ENCODE peak calls at places on chromosomes 3 and 15, in nine cellular contexts. One of them, this sample, is unnamed. For H3K9me3, the result is how much of the 10 kb centered on the place peaks cover.

GRCh38 chr3:140537075-140537474 is 140.8 kb upstream of the TRIM42 start:
- DNase-seq in mesenchymal stem cell: no peak
- DNase-seq in HepG2: no peak
- DNase-seq in HCT116: no peak
- DNase-seq in H9: no peak
- DNase-seq in colonic mucosa: no peak
- DNase-seq in GM23248: no peak
- DNase-seq in MM.1S: no peak
- DNase-seq in SK-N-SH: no peak
- DNase-seq in this sample: no peak

GRCh38 chr15:72113347-72114031 is 4.5 kb downstream of the MYO9A start:
- DNase-seq in mesenchymal stem cell: no peak
- DNase-seq in HepG2: no peak
- DNase-seq in HCT116: no peak
- DNase-seq in H9: no peak
- DNase-seq in colonic mucosa: no peak
- DNase-seq in GM23248: peak
- DNase-seq in MM.1S: no peak
- DNase-seq in SK-N-SH: no peak
- DNase-seq in this sample: no peak

GRCh38 chr3:127707777-127708438 is 35.2 kb downstream of the ABTB1 start:
- DNase-seq in mesenchymal stem cell: no peak
- DNase-seq in HepG2: no peak
- DNase-seq in HCT116: no peak
- DNase-seq in H9: peak
- DNase-seq in colonic mucosa: no peak
- DNase-seq in GM23248: no peak
- DNase-seq in MM.1S: no peak
- DNase-seq in SK-N-SH: no peak
- DNase-seq in this sample: no peak

GRCh38 chr15:62816342-62817059 is 226.0 kb upstream of the TPM1 start:
- DNase-seq in mesenchymal stem cell: peak
- DNase-seq in HepG2: no peak
- DNase-seq in HCT116: no peak
- DNase-seq in H9: no peak
- DNase-seq in colonic mucosa: no peak
- DNase-seq in GM23248: no peak
- DNase-seq in MM.1S: no peak
- DNase-seq in SK-N-SH: peak
- DNase-seq in this sample: no peak

GRCh38 chr15:63509056-63509696 is 4.8 kb downstream of the USP3 start:
- DNase-seq in mesenchymal stem cell: no peak
- DNase-seq in HepG2: no peak
- DNase-seq in HCT116: no peak
- DNase-seq in H9: no peak
- DNase-seq in colonic mucosa: no peak
- DNase-seq in GM23248: no peak
- DNase-seq in MM.1S: no peak
- DNase-seq in SK-N-SH: no peak
- DNase-seq in this sample: no peak

GRCh38 chr3:71754610-71755253 is 1.1 kb downstream of the GPR27 start:
- DNase-seq in mesenchymal stem cell: no peak
- DNase-seq in HepG2: no peak
- DNase-seq in HCT116: no peak
- DNase-seq in H9: peak
- DNase-seq in colonic mucosa: no peak
- DNase-seq in GM23248: no peak
- DNase-seq in MM.1S: no peak
- DNase-seq in SK-N-SH: no peak
- DNase-seq in this sample: no peak

GRCh38 chr3:152646004-152646403 is 188.9 kb upstream of the P2RY1 start:
- DNase-seq in mesenchymal stem cell: no peak
- DNase-seq in HepG2: no peak
- DNase-seq in HCT116: no peak
- DNase-seq in H9: no peak
- DNase-seq in colonic mucosa: no peak
- DNase-seq in GM23248: no peak
- DNase-seq in MM.1S: no peak
- DNase-seq in SK-N-SH: no peak
- DNase-seq in this sample: no peak

GRCh38 chr15:70528270-70528706 is 235.1 kb downstream of the UACA start:
- DNase-seq in mesenchymal stem cell: peak
- DNase-seq in HepG2: peak
- DNase-seq in HCT116: peak
- DNase-seq in H9: peak
- DNase-seq in colonic mucosa: peak
- DNase-seq in GM23248: peak
- DNase-seq in MM.1S: peak
- DNase-seq in SK-N-SH: no peak
- DNase-seq in this sample: no peak

GRCh38 chr3:156604064-156604641 is 49.2 kb upstream of the SSR3 start:
- DNase-seq in mesenchymal stem cell: no peak
- DNase-seq in HepG2: no peak
- DNase-seq in HCT116: no peak
- DNase-seq in H9: no peak
- DNase-seq in colonic mucosa: no peak
- DNase-seq in GM23248: no peak
- DNase-seq in MM.1S: no peak
- DNase-seq in SK-N-SH: no peak
- DNase-seq in this sample: no peak

GRCh38 chr3:156606729-156607128 is 51.8 kb upstream of the SSR3 start:
- DNase-seq in mesenchymal stem cell: peak
- DNase-seq in HepG2: no peak
- DNase-seq in HCT116: no peak
- DNase-seq in H9: no peak
- DNase-seq in colonic mucosa: no peak
- DNase-seq in GM23248: peak
- DNase-seq in MM.1S: no peak
- DNase-seq in SK-N-SH: no peak
- DNase-seq in this sample: no peak

GRCh38 chr3:156603379-156604017 is 48.6 kb upstream of the SSR3 start:
- DNase-seq in mesenchymal stem cell: no peak
- DNase-seq in HepG2: no peak
- DNase-seq in HCT116: no peak
- DNase-seq in H9: no peak
- DNase-seq in colonic mucosa: no peak
- DNase-seq in GM23248: no peak
- DNase-seq in MM.1S: no peak
- DNase-seq in SK-N-SH: no peak
- DNase-seq in this sample: no peak

GRCh38 chr3:156604642-156605144 is 49.8 kb upstream of the SSR3 start:
- DNase-seq in mesenchymal stem cell: peak
- DNase-seq in HepG2: no peak
- DNase-seq in HCT116: no peak
- DNase-seq in H9: no peak
- DNase-seq in colonic mucosa: no peak
- DNase-seq in GM23248: no peak
- DNase-seq in MM.1S: no peak
- DNase-seq in SK-N-SH: no peak
- DNase-seq in this sample: no peak

GRCh38 chr3:156605686-156606605 is 51.0 kb upstream of the SSR3 start:
- DNase-seq in mesenchymal stem cell: peak
- DNase-seq in HepG2: no peak
- DNase-seq in HCT116: no peak
- DNase-seq in H9: peak
- DNase-seq in colonic mucosa: peak
- DNase-seq in GM23248: peak
- DNase-seq in MM.1S: no peak
- DNase-seq in SK-N-SH: peak
- DNase-seq in this sample: peak
- H3K9ac ChIP-seq in mesenchymal stem cell: peak
- H3K9ac ChIP-seq in HepG2: peak
- H3K9ac ChIP-seq in HCT116: peak
- H3K9ac ChIP-seq in H9: peak
- H3K9ac ChIP-seq in colonic mucosa: peak
- H3K9ac ChIP-seq in GM23248: peak
- H3K9ac ChIP-seq in MM.1S: no peak
- H3K9ac ChIP-seq in SK-N-SH: no peak
- H3K9ac ChIP-seq in this sample: peak

GRCh38 chr15:25054943-25055342 is 100.2 kb downstream of the SNRPN start:
- DNase-seq in mesenchymal stem cell: no peak
- DNase-seq in HepG2: no peak
- DNase-seq in HCT116: no peak
- DNase-seq in H9: peak
- DNase-seq in colonic mucosa: no peak
- DNase-seq in GM23248: no peak
- DNase-seq in MM.1S: no peak
- DNase-seq in SK-N-SH: no peak
- DNase-seq in this sample: no peak

GRCh38 chr15:25055356-25056068 is 100.7 kb downstream of the SNRPN start:
- DNase-seq in mesenchymal stem cell: no peak
- DNase-seq in HepG2: no peak
- DNase-seq in HCT116: no peak
- DNase-seq in H9: peak
- DNase-seq in colonic mucosa: peak
- DNase-seq in GM23248: no peak
- DNase-seq in MM.1S: no peak
- DNase-seq in SK-N-SH: no peak
- DNase-seq in this sample: no peak

GRCh38 chr15:25057574-25057973 is 102.8 kb downstream of the SNRPN start:
- DNase-seq in mesenchymal stem cell: no peak
- DNase-seq in HepG2: no peak
- DNase-seq in HCT116: no peak
- DNase-seq in H9: peak
- DNase-seq in colonic mucosa: no peak
- DNase-seq in GM23248: no peak
- DNase-seq in MM.1S: no peak
- DNase-seq in SK-N-SH: no peak
- DNase-seq in this sample: no peak

GRCh38 chr15:25058080-25058785 is 103.4 kb downstream of the SNRPN start:
- DNase-seq in mesenchymal stem cell: no peak
- DNase-seq in HepG2: no peak
- DNase-seq in HCT116: no peak
- DNase-seq in H9: peak
- DNase-seq in colonic mucosa: no peak
- DNase-seq in GM23248: no peak
- DNase-seq in MM.1S: no peak
- DNase-seq in SK-N-SH: no peak
- DNase-seq in this sample: no peak

GRCh38 chr15:25056484-25057429 is 102.0 kb downstream of the SNRPN start:
- DNase-seq in mesenchymal stem cell: no peak
- DNase-seq in HepG2: no peak
- DNase-seq in HCT116: no peak
- DNase-seq in H9: peak
- DNase-seq in colonic mucosa: peak
- DNase-seq in GM23248: no peak
- DNase-seq in MM.1S: no peak
- DNase-seq in SK-N-SH: no peak
- DNase-seq in this sample: no peak
- H3K9me3 ChIP-seq in mesenchymal stem cell: half or more
- H3K9me3 ChIP-seq in HepG2: half or more
- H3K9me3 ChIP-seq in HCT116: half or more
- H3K9me3 ChIP-seq in H9: half or more
- H3K9me3 ChIP-seq in colonic mucosa: under half
- H3K9me3 ChIP-seq in GM23248: under half
- H3K9me3 ChIP-seq in MM.1S: under half
- H3K9me3 ChIP-seq in SK-N-SH: under half
- H3K9me3 ChIP-seq in this sample: half or more

DNA sequence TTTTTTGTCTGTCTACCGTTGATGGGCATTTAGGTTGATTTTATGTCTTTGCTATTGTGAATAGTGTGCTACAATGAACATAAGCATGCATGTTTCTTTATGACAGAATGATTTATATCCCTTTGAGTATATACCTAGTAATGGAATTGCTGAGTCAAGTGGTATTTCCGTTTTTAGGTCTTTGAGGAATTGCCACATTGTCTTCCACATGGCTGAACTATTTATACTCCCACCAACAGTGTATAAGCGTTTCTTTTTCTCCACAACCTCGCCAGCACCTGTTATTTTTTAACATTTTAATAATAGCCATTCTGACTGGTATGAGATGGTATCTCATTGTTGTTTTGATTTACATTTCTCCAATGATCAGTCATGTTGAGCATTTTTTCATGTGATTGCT is 89.6 kb upstream of the GALNT15 start:
- DNase-seq in mesenchymal stem cell: no peak
- DNase-seq in HepG2: no peak
- DNase-seq in HCT116: no peak
- DNase-seq in H9: no peak
- DNase-seq in colonic mucosa: no peak
- DNase-seq in GM23248: peak
- DNase-seq in MM.1S: no peak
- DNase-seq in SK-N-SH: no peak
- DNase-seq in this sample: no peak
- H3K9ac ChIP-seq in mesenchymal stem cell: peak
- H3K9ac ChIP-seq in HepG2: no peak
- H3K9ac ChIP-seq in HCT116: no peak
- H3K9ac ChIP-seq in H9: no peak
- H3K9ac ChIP-seq in colonic mucosa: no peak
- H3K9ac ChIP-seq in GM23248: no peak
- H3K9ac ChIP-seq in MM.1S: no peak
- H3K9ac ChIP-seq in SK-N-SH: no peak
- H3K9ac ChIP-seq in this sample: no peak

GRCh38 chr3:138642927-138643253 is 34.3 kb downstream of the FAIM start:
- DNase-seq in mesenchymal stem cell: no peak
- DNase-seq in HepG2: no peak
- DNase-seq in HCT116: no peak
- DNase-seq in H9: no peak
- DNase-seq in colonic mucosa: no peak
- DNase-seq in GM23248: no peak
- DNase-seq in MM.1S: no peak
- DNase-seq in SK-N-SH: no peak
- DNase-seq in this sample: no peak
- H3K9me3 ChIP-seq in mesenchymal stem cell: under half
- H3K9me3 ChIP-seq in HepG2: under half
- H3K9me3 ChIP-seq in HCT116: under half
- H3K9me3 ChIP-seq in H9: under half
- H3K9me3 ChIP-seq in colonic mucosa: under half
- H3K9me3 ChIP-seq in GM23248: under half
- H3K9me3 ChIP-seq in MM.1S: under half
- H3K9me3 ChIP-seq in SK-N-SH: under half
- H3K9me3 ChIP-seq in this sample: under half

DNA sequence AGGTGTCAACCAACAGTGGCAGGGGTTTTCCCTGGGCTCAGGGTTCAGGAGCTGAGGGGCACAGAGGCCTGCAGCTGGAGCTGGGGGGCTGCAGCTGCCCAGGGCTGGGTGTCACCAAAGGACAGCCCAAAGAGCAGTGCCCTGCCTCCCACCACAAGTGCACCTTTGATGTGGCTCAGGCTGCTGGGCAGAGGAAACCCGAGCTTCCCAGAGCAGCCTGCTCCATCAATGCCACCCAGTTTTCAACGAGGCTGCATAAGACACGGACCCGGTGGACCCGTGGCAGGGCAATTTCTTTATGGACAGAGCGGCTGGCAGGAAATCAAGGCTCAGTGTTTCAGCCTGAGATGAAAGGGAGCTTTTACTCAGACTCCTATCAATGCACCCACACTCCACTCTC is 18.8 kb downstream of the SEMA5B start:
- DNase-seq in mesenchymal stem cell: no peak
- DNase-seq in HepG2: no peak
- DNase-seq in HCT116: no peak
- DNase-seq in H9: no peak
- DNase-seq in colonic mucosa: no peak
- DNase-seq in GM23248: no peak
- DNase-seq in MM.1S: no peak
- DNase-seq in SK-N-SH: no peak
- DNase-seq in this sample: no peak
- H3K9ac ChIP-seq in mesenchymal stem cell: no peak
- H3K9ac ChIP-seq in HepG2: no peak
- H3K9ac ChIP-seq in HCT116: no peak
- H3K9ac ChIP-seq in H9: no peak
- H3K9ac ChIP-seq in colonic mucosa: no peak
- H3K9ac ChIP-seq in GM23248: no peak
- H3K9ac ChIP-seq in MM.1S: no peak
- H3K9ac ChIP-seq in SK-N-SH: no peak
- H3K9ac ChIP-seq in this sample: no peak

This sample was measured in NT2/D1.